ENCODE peak calls at places on chromosomes 5 and 9, in four cellular contexts. R, C, P and F are unnamed samples.

GRCh38 chr5:148970228-148970627 is 92.6 kb downstream of the SH3TC2 start:
- DNase-seq in R (no peak), C (peak; percentile 76), P (no peak), F (no peak)

GRCh38 chr9:133775951-133776905 is 38.1 kb upstream of the SARDH start:
- DNase-seq in P (peak; percentile 73), C (no peak), R (no peak), F (no peak)

GRCh38 chr9:133694686-133695085 is 43.5 kb downstream of the SARDH start:
- DNase-seq in R (no peak), C (no peak), P (no peak), F (no peak)

GRCh38 chr9:26637101-26637500 is 255.5 kb downstream of the CAAP1 start:
- DNase-seq in R (no peak), P (no peak), C (no peak), F (no peak)

GRCh38 chr5:173451031-173451430 is 122.8 kb upstream of the STC2 start:
- DNase-seq in P (no peak), R (peak; percentile 41), C (peak; percentile 41), F (no peak)

GRCh38 chr9:104993291-104993963 is 65.5 kb upstream of the ABCA1 start:
- DNase-seq in C (peak; percentile 96), P (no peak), R (peak; percentile 38), F (no peak)

GRCh38 chr5:1779021-1779680 is 20.5 kb downstream of the MRPL36 start:
- DNase-seq in R (no peak), C (no peak), P (peak; percentile 74), F (no peak)

GRCh38 chr9:93229636-93230035 is 45.7 kb downstream of the WNK2 start:
- DNase-seq in R (no peak), P (peak; percentile 66), C (no peak), F (no peak)

GRCh38 chr5:31935702-31936347 is 238.3 kb downstream of the GOLPH3 start:
- DNase-seq in R (no peak), C (no peak), P (no peak), F (no peak)

GRCh38 chr9:137429974-137430722 is 7.0 kb downstream of the NOXA1 start:
- DNase-seq in R (no peak), P (peak; percentile 61), C (no peak), F (no peak)

GRCh38 chr5:67246108-67246507 is 49.5 kb upstream of the CD180 start:
- DNase-seq in R (no peak), P (no peak), C (no peak), F (peak; percentile 47)

GRCh38 chr5:115069087-115069968 is 100.4 kb downstream of the TRIM36 start:
- DNase-seq in P (no peak), C (no peak), R (peak; percentile 47), F (peak; percentile 51)

GRCh38 chr5:140840978-140841962 is at the start of gene PCDHA8:
- DNase-seq in P (no peak), C (no peak), R (no peak), F (no peak)

GRCh38 chr5:94577466-94578245 is 40.7 kb downstream of the KIAA0825 start:
- DNase-seq in R (no peak), P (no peak), C (no peak), F (no peak)

GRCh38 chr5:150320048-150320555 is 17.4 kb upstream of the ARSI start:
- DNase-seq in R (no peak), C (peak; percentile 73), P (no peak), F (peak; percentile 70)

GRCh38 chr5:124330595-124330994 is 415.8 kb downstream of the ZNF608 start:
- DNase-seq in P (no peak), R (no peak), C (no peak), F (no peak)

GRCh38 chr5:112738180-112738560 is 485 bp downstream of the APC start:
- DNase-seq in R (no peak), C (no peak), P (no peak), F (peak; percentile 11)

GRCh38 chr9:134188421-134189166 is 24.2 kb upstream of the RNU6ATAC start:
- DNase-seq in C (peak; percentile 24), R (peak; percentile 25), P (peak; percentile 51), F (no peak)

GRCh38 chr5:92749943-92750342 is 831.1 kb downstream of the NR2F1-AS1 start:
- DNase-seq in P (no peak), C (no peak), R (peak; percentile 45), F (peak; percentile 21)

GRCh38 chr5:116842514-116842924 is 267.9 kb upstream of the SEMA6A start:
- DNase-seq in P (no peak), C (no peak), R (no peak), F (no peak)

GRCh38 chr9:77714077-77714549 is 66.0 kb upstream of the GNA14 start:
- DNase-seq in P (no peak), R (no peak), C (no peak), F (no peak)

GRCh38 chr9:86580688-86581087 is 226.5 kb upstream of the TUT7 start:
- DNase-seq in P (no peak), C (peak; percentile 34), R (no peak), F (no peak)

GRCh38 chr5:150632305-150633160 is 7.9 kb upstream of the SYNPO start:
- DNase-seq in P (no peak), R (no peak), C (peak; percentile 86), F (no peak)

GRCh38 chr9:108356806-108357205 is 499.0 kb downstream of the ACTL7B start:
- DNase-seq in P (no peak), C (no peak), R (no peak), F (no peak)

GRCh38 chr9:79731483-79731882 is 159.7 kb downstream of the TLE4 start:
- DNase-seq in R (no peak), C (no peak), P (no peak), F (no peak)

GRCh38 chr5:67243349-67243748 is 46.8 kb upstream of the CD180 start:
- DNase-seq in C (no peak), R (no peak), P (no peak), F (no peak)

GRCh38 chr9:114469091-114469853 is 36.0 kb downstream of the WHRN start:
- DNase-seq in R (no peak), C (no peak), P (peak; percentile 58), F (no peak)

GRCh38 chr9:133888048-133888778 is 103.9 kb downstream of the VAV2 start:
- DNase-seq in C (no peak), R (peak; percentile 90), P (peak; percentile 68), F (no peak)

GRCh38 chr5:160175438-160176218 is 53.7 kb upstream of the FABP6 start:
- DNase-seq in C (peak; percentile 18), P (no peak), R (no peak), F (no peak)

DNA sequence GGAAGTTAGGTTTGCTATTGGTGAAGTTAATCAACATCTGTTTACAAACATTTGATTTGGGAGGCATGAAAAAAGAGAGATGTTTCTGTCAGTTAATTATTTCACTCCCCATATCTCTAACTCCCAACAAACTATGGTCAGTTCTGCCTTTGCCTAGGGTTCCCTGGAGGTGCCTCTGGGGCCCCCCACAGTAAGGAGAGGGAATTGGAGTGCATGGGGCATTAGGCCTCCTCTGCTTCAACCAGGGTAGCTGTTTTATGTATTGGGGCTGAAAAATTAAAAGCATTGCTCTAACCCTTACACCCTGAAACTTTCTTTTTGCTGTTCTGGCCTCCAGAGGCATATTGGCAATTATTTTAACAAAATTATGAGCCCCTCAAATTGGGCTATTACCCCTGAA is 32.3 kb downstream of the RUSC2 start:
- DNase-seq in C (no peak), P (no peak), R (no peak), F (no peak)
- TF ChIP-seq CTCF in C (peak; percentile 15), P (no peak), R (no peak), F (no peak)

GRCh38 chr5:153799466-153799865 is 239.2 kb downstream of the FAM114A2 start:
- DNase-seq in P (no peak), C (no peak), R (no peak), F (no peak)
- TF ChIP-seq CTCF in P (no peak), C (no peak), R (no peak), F (no peak)

GRCh38 chr9:89743576-89744254 is 138.9 kb downstream of the GADD45G start:
- DNase-seq in P (no peak), R (peak; percentile 42), C (no peak), F (no peak)
- TF ChIP-seq CTCF in P (no peak), R (no peak), C (no peak), F (no peak)

DNA sequence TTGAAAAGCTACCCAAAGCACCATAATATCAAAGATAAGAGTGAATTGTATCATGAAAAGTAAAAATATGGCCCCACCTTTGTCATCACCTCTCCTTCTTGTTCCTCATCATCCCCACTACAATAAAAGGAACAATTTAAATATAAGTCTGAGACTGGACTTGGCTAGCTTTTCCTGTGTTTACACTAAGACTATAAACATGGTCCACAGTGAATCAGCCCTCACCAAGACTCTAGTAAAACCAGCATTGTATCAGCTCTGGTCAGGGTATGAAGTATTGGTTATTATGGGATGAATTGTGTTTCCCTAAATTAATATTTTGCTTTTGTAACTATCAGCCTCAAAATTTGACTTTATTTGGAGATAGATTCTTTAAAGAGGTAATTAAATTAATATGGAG is 105.4 kb downstream of the SLC25A46 start:
- DNase-seq in R (no peak), P (no peak), C (no peak), F (no peak)
- TF ChIP-seq CTCF in R (no peak), P (no peak), C (no peak), F (no peak)

GRCh38 chr5:33531796-33532195 is 91.0 kb downstream of the TARS1 start:
- DNase-seq in C (no peak), R (no peak), P (no peak), F (no peak)

GRCh38 chr5:33526755-33527154 is 86.0 kb downstream of the TARS1 start:
- DNase-seq in C (no peak), P (no peak), R (no peak), F (no peak)

GRCh38 chr5:33527696-33528095 is 86.9 kb downstream of the TARS1 start:
- DNase-seq in P (no peak), R (no peak), C (no peak), F (no peak)

GRCh38 chr5:33530963-33531298 is 90.2 kb downstream of the TARS1 start:
- DNase-seq in C (no peak), R (no peak), P (no peak), F (no peak)

DNA sequence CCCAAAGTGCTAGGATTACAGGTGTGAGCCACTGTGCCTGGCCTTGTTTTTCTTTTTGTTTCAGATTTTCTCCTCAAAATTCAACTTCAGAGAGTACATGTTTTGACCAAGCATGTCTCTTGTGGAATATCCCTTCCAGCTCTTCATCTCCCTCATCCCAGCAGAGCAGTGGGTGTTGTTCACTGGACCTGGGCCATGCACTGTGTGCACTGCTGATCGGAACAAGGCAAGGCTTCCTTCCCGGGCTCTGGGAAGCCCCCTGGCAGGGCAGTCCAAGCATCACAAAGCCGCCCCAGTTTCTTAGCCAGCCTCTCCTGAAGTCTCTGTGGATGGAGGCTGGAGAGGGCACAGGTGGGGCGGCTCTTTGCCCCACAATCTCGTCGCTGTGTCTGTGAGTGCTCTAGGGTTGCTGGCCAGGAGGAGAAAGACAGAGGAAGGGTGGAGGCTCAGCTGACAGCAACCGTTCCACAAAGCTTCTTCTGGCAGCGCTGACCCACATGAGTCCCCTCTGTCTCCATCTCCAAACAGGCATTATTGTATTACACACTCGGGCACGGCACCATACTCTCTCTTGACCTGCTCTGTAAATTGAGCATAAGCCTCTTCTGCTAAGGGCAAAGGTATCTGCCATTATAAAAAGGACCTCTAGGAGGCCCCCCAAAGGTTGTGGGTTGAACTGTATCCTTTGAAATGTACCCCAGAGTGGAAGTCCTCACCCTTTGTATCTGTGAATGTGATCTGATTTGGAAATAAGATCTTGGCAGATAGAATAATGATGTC is 89.6 kb downstream of the TARS1 start:
- DNase-seq in R (no peak), P (no peak), C (no peak), F (no peak)
- TF ChIP-seq CTCF in R (no peak), P (no peak), C (no peak), F (no peak)

DNA sequence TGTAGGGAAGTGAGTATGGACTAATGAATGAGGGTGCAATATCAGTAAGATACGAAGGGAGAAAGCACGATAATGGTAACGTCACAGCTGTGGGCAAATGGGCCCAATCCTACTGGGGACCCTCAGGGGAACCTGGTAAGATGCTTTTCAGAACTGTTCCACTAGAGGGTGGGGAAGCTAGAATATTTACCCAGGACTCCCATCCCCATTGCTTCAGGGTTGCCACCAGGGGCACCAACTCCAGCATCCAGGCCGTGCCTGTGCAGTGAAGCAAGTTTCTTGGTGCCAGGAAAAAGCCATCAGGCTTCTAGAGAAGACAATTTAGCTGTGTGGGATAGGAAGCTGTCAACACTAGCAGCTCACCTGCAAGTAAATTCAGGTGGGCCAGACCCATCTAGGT is 409.3 kb downstream of the AGTPBP1 start:
- DNase-seq in P (no peak), R (no peak), C (no peak), F (peak; percentile 23)
- TF ChIP-seq CTCF in P (no peak), R (peak; percentile 28), C (no peak), F (peak; percentile 47)